ENCODE peak calls at places on chromosomes 3 and 15, in nine cellular contexts. R is fibroblast of lung; M is right atrium auricular region; H is small intestine; A is brain microvascular endothelial cell; O is testis; Y is neural progenitor cell; B is CD8-positive, alpha-beta memory T cell; E is IMR-90. I is an unnamed sample.

GRCh38 chr3:32817561-32818430 is at the start of gene TRIM71:
- DNase-seq in R (no peak), M (no peak), H (no peak), A (no peak), O (peak), Y (peak), B (no peak), E (no peak), I (no peak)

GRCh38 chr3:48504051-48504946 is at the start of gene SHISA5:
- DNase-seq in R (peak), M (peak), H (peak), A (peak), O (peak), Y (peak), B (peak), E (peak), I (peak)

GRCh38 chr3:186973702-186974101 is 43.4 kb downstream of the ST6GAL1 start:
- DNase-seq in R (no peak), M (no peak), H (no peak), A (no peak), O (no peak), Y (no peak), B (no peak), E (no peak), I (no peak)

GRCh38 chr3:182713743-182714517 is 79.4 kb upstream of the ATP11B start:
- DNase-seq in R (peak), M (no peak), H (peak), A (peak), O (no peak), Y (peak), B (peak), E (peak), I (no peak)

GRCh38 chr3:46538803-46539442 is 27.2 kb downstream of the LRRC2 start:
- DNase-seq in R (peak), M (no peak), H (peak), A (peak), O (peak), Y (no peak), B (peak), E (peak), I (peak)

GRCh38 chr3:131705558-131706051 is 202.8 kb upstream of the MRPL3 start:
- DNase-seq in R (peak), M (no peak), H (no peak), A (peak), O (no peak), Y (peak), B (no peak), E (no peak), I (no peak)

GRCh38 chr3:37492977-37493471 is 318.6 kb upstream of the LRRFIP2 start:
- DNase-seq in R (no peak), M (no peak), H (no peak), A (no peak), O (no peak), Y (no peak), B (no peak), E (no peak), I (no peak)

GRCh38 chr15:27492021-27492621 is 521.1 kb downstream of the GABRG3 start:
- DNase-seq in R (peak), M (no peak), H (no peak), A (no peak), O (no peak), Y (peak), B (no peak), E (peak), I (no peak)

GRCh38 chr3:45553469-45553974 is 41.0 kb upstream of the LIMD1 start:
- DNase-seq in R (peak), M (no peak), H (no peak), A (peak), O (peak), Y (no peak), B (no peak), E (peak), I (no peak)

GRCh38 chr3:138440137-138440536 is 5.7 kb downstream of the ESYT3 start:
- DNase-seq in R (peak), M (no peak), H (no peak), A (no peak), O (no peak), Y (no peak), B (no peak), E (no peak), I (peak)

GRCh38 chr3:184361532-184361931 is at the start of the genes CLCN2 and POLR2H:
- DNase-seq in R (peak), M (no peak), H (peak), A (no peak), O (peak), Y (peak), B (peak), E (peak), I (peak)

GRCh38 chr15:41564286-41564959 is 5.4 kb downstream of the TYRO3 start:
- DNase-seq in R (no peak), M (no peak), H (no peak), A (no peak), O (peak), Y (peak), B (no peak), E (no peak), I (no peak)

GRCh38 chr15:45326776-45327175 is 51.6 kb downstream of the GATM start:
- DNase-seq in R (no peak), M (no peak), H (no peak), A (no peak), O (no peak), Y (no peak), B (no peak), E (no peak), I (no peak)

GRCh38 chr3:38343797-38344594 is 2.6 kb upstream of the XYLB start:
- DNase-seq in R (no peak), M (no peak), H (no peak), A (no peak), O (no peak), Y (no peak), B (no peak), E (no peak), I (no peak)

GRCh38 chr15:101060576-101061551 is 141.7 kb downstream of the LRRK1 start:
- DNase-seq in R (no peak), M (peak), H (no peak), A (no peak), O (peak), Y (no peak), B (no peak), E (no peak), I (no peak)

GRCh38 chr3:126345231-126345630 is 12.0 kb downstream of the KLF15 start:
- DNase-seq in R (no peak), M (no peak), H (no peak), A (no peak), O (no peak), Y (no peak), B (no peak), E (no peak), I (no peak)

GRCh38 chr3:161964856-161965255 is 468.2 kb downstream of the OTOL1 start:
- DNase-seq in R (no peak), M (no peak), H (no peak), A (no peak), O (no peak), Y (no peak), B (no peak), E (no peak), I (no peak)

GRCh38 chr15:62498711-62499110 is 333.6 kb upstream of the C2CD4B start:
- DNase-seq in R (peak), M (no peak), H (no peak), A (no peak), O (no peak), Y (no peak), B (no peak), E (no peak), I (no peak)

GRCh38 chr3:114585687-114586086 is 291.9 kb downstream of the TIGIT start:
- DNase-seq in R (no peak), M (no peak), H (no peak), A (no peak), O (no peak), Y (no peak), B (no peak), E (no peak), I (no peak)

GRCh38 chr3:124034016-124034808 is 42.3 kb upstream of the ROPN1 start:
- DNase-seq in R (peak), M (no peak), H (no peak), A (no peak), O (no peak), Y (peak), B (no peak), E (no peak), I (peak)

GRCh38 chr3:159911011-159911663 is 77.5 kb upstream of the IL12A start:
- DNase-seq in R (no peak), M (no peak), H (peak), A (peak), O (no peak), Y (no peak), B (no peak), E (no peak), I (no peak)

GRCh38 chr3:100257601-100258000 is 3.2 kb upstream of the TBC1D23 start:
- DNase-seq in R (peak), M (no peak), H (no peak), A (no peak), O (no peak), Y (no peak), B (no peak), E (peak), I (no peak)

GRCh38 chr3:16883057-16883725 is 1.6 kb upstream of the PLCL2 start:
- DNase-seq in R (no peak), M (no peak), H (peak), A (no peak), O (no peak), Y (peak), B (no peak), E (no peak), I (peak)

GRCh38 chr3:133676336-133677118 is 14.8 kb upstream of the TOPBP1 start:
- DNase-seq in R (no peak), M (no peak), H (no peak), A (no peak), O (no peak), Y (no peak), B (no peak), E (no peak), I (no peak)

GRCh38 chr3:169552533-169552932 is 111.0 kb downstream of the MECOM start:
- DNase-seq in R (peak), M (no peak), H (no peak), A (no peak), O (no peak), Y (no peak), B (no peak), E (peak), I (no peak)

GRCh38 chr3:178930116-178930515 is 141.5 kb downstream of the ZMAT3 start:
- DNase-seq in R (no peak), M (no peak), H (no peak), A (no peak), O (no peak), Y (no peak), B (no peak), E (no peak), I (no peak)

GRCh38 chr15:94272251-94272898 is 41.0 kb downstream of the MCTP2 start:
- DNase-seq in R (no peak), M (no peak), H (peak), A (no peak), O (no peak), Y (no peak), B (peak), E (no peak), I (no peak)
- H3K4me3 ChIP-seq in R (no peak), M (no peak), H (no peak), A (no peak), O (no peak), Y (no peak), B (no peak), E (no peak), I (no peak)

GRCh38 chr3:58074997-58075396 is 66.8 kb downstream of the FLNB start:
- DNase-seq in R (no peak), M (no peak), H (no peak), A (no peak), O (no peak), Y (no peak), B (no peak), E (no peak), I (no peak)
- H3K27ac ChIP-seq in R (no peak), M (no peak), H (no peak), A (no peak), O (no peak), Y (no peak), B (no peak), E (no peak), I (no peak)

DNA sequence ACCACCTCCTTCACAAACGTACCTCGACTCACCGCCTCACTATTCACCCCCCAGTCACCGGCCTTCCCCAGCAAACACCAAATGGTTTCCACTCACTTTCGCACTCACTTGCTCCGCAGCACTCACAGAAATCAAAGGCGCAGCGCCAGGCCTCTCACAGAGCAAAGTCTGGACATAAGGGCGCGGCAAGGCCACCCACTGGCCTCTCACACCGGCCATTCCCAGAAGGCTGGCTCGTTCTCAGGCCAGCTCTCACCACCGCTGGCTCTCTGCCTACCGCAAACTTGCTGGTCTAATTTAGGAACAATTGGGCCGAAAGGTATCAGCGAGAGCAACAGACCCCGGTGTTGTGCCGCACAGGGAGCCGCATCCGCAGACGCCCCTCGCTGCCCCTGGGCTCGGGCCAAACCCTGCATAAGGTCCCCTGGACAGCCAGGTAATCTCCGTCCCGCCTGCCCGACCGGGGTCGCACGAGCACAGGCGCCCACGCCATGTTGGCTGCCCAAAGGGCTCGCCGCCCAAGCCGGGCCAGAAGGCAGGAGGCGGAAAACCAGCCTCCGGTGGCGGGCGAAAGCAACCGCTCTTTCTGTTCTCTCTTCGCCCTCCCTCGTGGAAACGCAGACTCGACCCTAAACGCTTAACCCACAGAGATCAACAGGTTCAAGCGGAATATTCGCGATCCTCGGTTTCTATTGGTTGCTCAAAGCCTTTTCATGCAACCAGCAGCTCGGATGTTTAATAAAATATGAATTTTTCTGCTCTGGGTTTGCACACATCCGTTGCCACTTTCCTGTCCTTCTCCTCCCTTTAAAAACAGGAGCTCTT is 2.9 kb downstream of the SHOX2 start:
- DNase-seq in R (no peak), M (no peak), H (peak), A (no peak), O (peak), Y (peak), B (no peak), E (no peak), I (no peak)
- H3K4me3 ChIP-seq in R (no peak), M (peak), H (no peak), A (peak), O (peak), Y (peak), B (no peak), E (no peak), I (no peak)

GRCh38 chr3:51617597-51617996 is 53.5 kb upstream of the TEX264 start:
- DNase-seq in R (no peak), M (no peak), H (no peak), A (no peak), O (no peak), Y (no peak), B (no peak), E (no peak), I (no peak)
- H3K27ac ChIP-seq in R (no peak), M (no peak), H (no peak), A (no peak), O (no peak), Y (no peak), B (no peak), E (no peak), I (no peak)

DNA sequence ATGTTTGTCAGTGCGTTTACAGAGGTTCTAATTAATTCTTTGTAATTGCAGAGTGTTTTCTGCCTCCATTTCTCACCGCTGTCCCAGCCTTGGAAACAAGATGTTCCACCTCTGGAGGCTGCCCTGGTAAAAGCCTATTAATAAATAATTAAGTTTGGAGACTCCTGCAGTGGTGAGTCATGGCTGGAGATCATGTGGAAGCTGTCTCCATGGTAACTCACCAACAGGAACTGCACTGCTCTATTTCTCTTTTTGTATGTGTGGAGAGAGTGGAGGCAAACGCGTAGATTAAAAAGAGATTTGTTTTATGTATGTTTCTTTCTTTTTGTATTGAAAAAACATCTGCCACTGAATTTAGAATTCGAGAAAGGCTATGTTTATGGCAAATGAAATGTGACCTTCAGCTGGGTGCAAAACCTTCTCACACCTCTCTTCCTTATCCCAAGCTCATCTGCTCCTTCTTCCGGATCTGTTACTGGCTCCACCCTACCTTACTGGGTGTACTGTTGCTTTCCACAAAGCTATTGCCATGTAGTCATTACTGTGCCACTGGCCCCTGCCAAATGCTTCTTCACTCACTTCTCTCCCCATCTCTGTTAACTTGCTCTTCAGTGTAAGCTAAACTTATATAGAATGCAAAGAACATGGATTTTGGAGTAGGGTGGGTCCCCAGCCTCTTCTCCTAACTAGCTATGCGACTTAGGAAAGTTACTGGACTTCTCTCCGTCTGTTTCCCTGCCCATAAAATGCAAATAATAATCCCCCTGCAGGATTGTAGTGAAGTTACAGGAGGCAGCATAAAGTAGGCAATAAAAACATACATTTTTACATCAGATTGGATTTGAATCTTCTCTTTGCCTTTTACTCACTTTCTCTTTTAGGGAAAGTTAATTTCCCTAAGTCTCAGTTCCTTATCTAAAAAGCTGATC is 778.5 kb downstream of the NTRK3 start:
- DNase-seq in R (peak), M (peak), H (peak), A (peak), O (peak), Y (peak), B (no peak), E (peak), I (no peak)
- H3K4me3 ChIP-seq in R (no peak), M (no peak), H (no peak), A (no peak), O (no peak), Y (no peak), B (no peak), E (no peak), I (no peak)

GRCh38 chr3:71725279-71725991 is at the start of gene EIF4E3:
- DNase-seq in R (peak), M (no peak), H (peak), A (no peak), O (no peak), Y (peak), B (peak), E (peak), I (peak)
- H3K27ac ChIP-seq in R (no peak), M (peak), H (peak), A (no peak), O (peak), Y (no peak), B (peak), E (no peak), I (peak)

GRCh38 chr15:49044002-49044401 is 2.2 kb downstream of the SECISBP2L start:
- DNase-seq in R (no peak), M (no peak), H (no peak), A (no peak), O (no peak), Y (no peak), B (no peak), E (no peak), I (no peak)
- H3K4me3 ChIP-seq in R (peak), M (peak), H (no peak), A (peak), O (no peak), Y (peak), B (peak), E (peak), I (no peak)

GRCh38 chr3:127786358-127787070 is 35.8 kb downstream of the MGLL start:
- DNase-seq in R (peak), M (peak), H (peak), A (no peak), O (peak), Y (peak), B (no peak), E (peak), I (peak)
- H3K27ac ChIP-seq in R (peak), M (peak), H (peak), A (no peak), O (peak), Y (no peak), B (no peak), E (no peak), I (peak)

GRCh38 chr15:26082833-26083174 is 219.7 kb upstream of the ATP10A start:
- DNase-seq in R (no peak), M (no peak), H (no peak), A (peak), O (peak), Y (no peak), B (no peak), E (no peak), I (no peak)
- H3K4me3 ChIP-seq in R (peak), M (peak), H (peak), A (peak), O (peak), Y (peak), B (peak), E (peak), I (peak)

DNA sequence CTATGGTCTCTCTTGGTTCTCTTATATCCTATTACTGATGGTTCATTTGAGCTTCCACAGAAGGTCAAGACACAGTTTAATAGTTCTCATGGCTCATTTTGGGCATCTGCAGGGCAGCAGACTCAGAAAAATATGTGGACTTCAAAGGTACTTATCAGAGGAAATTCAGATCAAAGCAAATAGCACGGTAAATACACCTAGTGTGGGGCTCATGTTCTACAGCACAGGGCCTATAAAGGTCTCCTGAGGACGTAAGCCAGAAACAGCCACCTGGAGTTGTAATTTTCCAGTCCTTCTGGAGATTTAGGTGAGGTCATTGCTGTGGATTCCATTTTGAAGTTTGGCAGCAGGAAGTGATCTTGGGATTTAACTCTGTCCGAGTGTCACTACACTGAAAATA is 134.5 kb upstream of the SGO1 start:
- DNase-seq in R (no peak), M (no peak), H (peak), A (no peak), O (no peak), Y (no peak), B (no peak), E (no peak), I (no peak)
- H3K27ac ChIP-seq in R (no peak), M (no peak), H (no peak), A (no peak), O (no peak), Y (no peak), B (no peak), E (no peak), I (no peak)